ENCODE peak calls at places on chromosomes 11 and 22, in nine cellular contexts. I is activated naive CD4-positive, alpha-beta T cell; A is T-cell; M is nephron progenitor cell; K is activated CD4-positive, alpha-beta T cell treated with anti-CD3 and anti-CD28 coated beads for 36 hours; R is skeletal muscle cell; Z is thyroid gland; J is colonic mucosa; B is iPS-NIHi11. S is an unnamed sample.

GRCh38 chr22:39173787-39174497 is 21.5 kb upstream of the CBX7 start:
- DNase-seq in I (no peak), A (peak; percentile 44), J (no peak), B (no peak), K (peak; percentile 61), Z (no peak), R (no peak), M (no peak), S (peak; percentile 54)

GRCh38 chr11:65027213-65028067 is at the start of gene SNX15:
- DNase-seq in B (peak; percentile 94), Z (peak; percentile 92), M (peak; percentile 91), I (peak; percentile 76), A (peak; percentile 87), K (peak; percentile 94), R (peak; percentile 88), J (peak; percentile 99), S (peak; percentile 89)

GRCh38 chr11:2742611-2743426 is 43.0 kb upstream of the KCNQ1OT1 start:
- DNase-seq in Z (no peak), J (no peak), A (no peak), B (no peak), M (peak; percentile 1), K (no peak), R (no peak), I (no peak), S (no peak)

GRCh38 chr11:100340416-100341323 is 346.4 kb upstream of the ARHGAP42 start:
- DNase-seq in A (no peak), B (peak; percentile 13), J (no peak), I (no peak), Z (peak; percentile 41), R (no peak), M (no peak), K (no peak), S (no peak)

GRCh38 chr11:35629914-35630313 is 11.7 kb downstream of the FJX1 start:
- DNase-seq in K (no peak), A (no peak), B (no peak), Z (no peak), I (no peak), M (no peak), R (peak; percentile 98), J (no peak), S (no peak)

GRCh38 chr11:91591021-91591420 is 633.6 kb upstream of the FAT3 start:
- DNase-seq in R (no peak), Z (no peak), A (no peak), K (no peak), B (no peak), I (no peak), M (no peak), J (no peak), S (no peak)

GRCh38 chr11:108170191-108170590 is 48.8 kb downstream of the ACAT1 start:
- DNase-seq in R (no peak), I (no peak), B (no peak), A (no peak), K (no peak), J (no peak), Z (no peak), M (no peak), S (no peak)

GRCh38 chr11:108912587-108912986 is 247.7 kb downstream of the DDX10 start:
- DNase-seq in M (no peak), Z (no peak), R (no peak), B (no peak), K (no peak), I (no peak), J (no peak), A (no peak), S (no peak)

GRCh38 chr11:86940122-86940777 is 14.9 kb downstream of the FZD4 start:
- DNase-seq in M (peak; percentile 40), J (no peak), R (peak; percentile 67), Z (peak; percentile 84), I (no peak), B (peak; percentile 58), A (no peak), K (no peak), S (no peak)

GRCh38 chr22:46684706-46685105 is 53.3 kb downstream of the CERK start:
- DNase-seq in Z (peak; percentile 89), K (no peak), I (no peak), R (no peak), M (no peak), J (no peak), A (no peak), B (no peak), S (no peak)

GRCh38 chr22:47151490-47151889 is 389.0 kb downstream of the TBC1D22A start:
- DNase-seq in K (no peak), M (no peak), I (no peak), Z (no peak), J (no peak), A (no peak), R (peak; percentile 20), B (no peak), S (no peak)

GRCh38 chr22:38026130-38027111 is 30.8 kb upstream of the PICK1 start:
- DNase-seq in J (no peak), M (no peak), Z (no peak), R (no peak), B (no peak), A (no peak), I (no peak), K (no peak), S (no peak)

GRCh38 chr11:26931248-26931631 is 62.7 kb upstream of the FIBIN start:
- DNase-seq in B (no peak), M (no peak), I (no peak), R (no peak), K (no peak), J (no peak), A (no peak), Z (no peak), S (no peak)

GRCh38 chr11:23679981-23680380 is 816.9 kb upstream of the LUZP2 start:
- DNase-seq in M (no peak), Z (no peak), B (no peak), J (no peak), I (no peak), K (no peak), A (no peak), R (no peak), S (no peak)

GRCh38 chr22:30351226-30351625 is 5.5 kb downstream of the SF3A1 start:
- DNase-seq in A (no peak), Z (no peak), B (no peak), K (no peak), J (no peak), M (no peak), I (no peak), R (no peak), S (no peak)

GRCh38 chr11:112172362-112172994 is 2.8 kb upstream of the BCO2 start:
- DNase-seq in A (no peak), Z (no peak), M (no peak), J (no peak), R (peak; percentile 1), K (no peak), B (no peak), I (no peak), S (no peak)

GRCh38 chr22:35634981-35635540 is 13.2 kb upstream of the APOL6 start:
- DNase-seq in M (no peak), Z (no peak), B (no peak), I (no peak), A (no peak), R (no peak), J (no peak), K (no peak), S (no peak)

GRCh38 chr11:87603887-87604286 is 566.2 kb downstream of the TMEM135 start:
- DNase-seq in R (no peak), I (no peak), Z (no peak), A (no peak), M (no peak), J (no peak), K (no peak), B (no peak), S (no peak)

GRCh38 chr22:49760630-49761571 is 66.8 kb downstream of the BRD1 start:
- DNase-seq in M (no peak), Z (no peak), I (no peak), B (no peak), K (no peak), A (no peak), J (peak; percentile 27), R (no peak), S (no peak)

GRCh38 chr11:128961645-128962044 is 19.0 kb upstream of the TP53AIP1 start:
- DNase-seq in M (no peak), Z (no peak), R (no peak), K (no peak), J (no peak), I (no peak), A (no peak), B (no peak), S (no peak)

GRCh38 chr11:72719144-72719543 is 33.1 kb downstream of the ARAP1 start:
- DNase-seq in A (no peak), B (no peak), M (no peak), I (no peak), K (no peak), Z (no peak), J (no peak), R (no peak), S (no peak)

GRCh38 chr22:22210375-22210774 is 34.2 kb upstream of the VPREB1 start:
- DNase-seq in R (peak; percentile 25), K (peak; percentile 84), J (no peak), M (no peak), Z (no peak), A (no peak), B (no peak), I (no peak), S (no peak)